ENCODE peak calls at places on chromosome 7, in nine cellular contexts. M is sigmoid colon, P is progenitor cell of endocrine pancreas, I is adrenal gland, E is foreskin fibroblast, T is lung, W is cardiac muscle cell, N is BE2C, S is tibial nerve. F is an unnamed sample.

GRCh38 chr7:155543926-155544325 is 2.4 kb downstream of the CNPY1 start:
- DNase-seq in T (no peak), M (no peak), I (no peak), E (no peak), P (no peak), N (no peak), W (no peak), S (no peak), F (no peak)

GRCh38 chr7:26156454-26157365 is 4.7 kb downstream of the NFE2L3 start:
- DNase-seq in E (peak), N (no peak), I (no peak), T (no peak), W (no peak), S (no peak), P (no peak), M (no peak), F (no peak)

GRCh38 chr7:5596046-5596895 is 172.6 kb upstream of the TNRC18 start:
- DNase-seq in N (peak), T (peak), E (peak), P (no peak), M (peak), W (peak), I (peak), S (peak), F (peak)

GRCh38 chr7:114148779-114149178 is 230.0 kb upstream of the PPP1R3A start:
- DNase-seq in P (no peak), W (no peak), M (no peak), E (no peak), N (no peak), I (no peak), S (no peak), T (no peak), F (no peak)

GRCh38 chr7:33261585-33261984 is 132.2 kb downstream of the BBS9 start:
- DNase-seq in P (no peak), M (no peak), W (no peak), I (no peak), T (no peak), S (no peak), E (peak), N (no peak), F (no peak)

GRCh38 chr7:54653905-54654304 is 105.1 kb downstream of the SEC61G start:
- DNase-seq in E (no peak), P (no peak), M (no peak), N (no peak), W (no peak), I (no peak), S (no peak), T (no peak), F (no peak)

GRCh38 chr7:88109612-88110011 is 110.2 kb downstream of the SRI start:
- DNase-seq in I (no peak), N (no peak), T (no peak), P (no peak), M (no peak), S (no peak), E (no peak), W (no peak), F (no peak)

GRCh38 chr7:44966731-44967538 is 11.9 kb downstream of the MYO1G start:
- DNase-seq in M (peak), T (no peak), N (no peak), E (no peak), W (no peak), P (no peak), I (peak), S (no peak), F (no peak)

GRCh38 chr7:7496326-7496725 is 39.3 kb downstream of the COL28A1 start:
- DNase-seq in E (no peak), P (no peak), I (no peak), W (no peak), S (no peak), N (no peak), M (no peak), T (no peak), F (no peak)

GRCh38 chr7:116772423-116772852 is 89.9 kb upstream of the CAPZA2 start:
- DNase-seq in S (no peak), P (no peak), W (no peak), E (peak), T (no peak), I (no peak), M (no peak), N (no peak), F (no peak)

GRCh38 chr7:33903770-33904679 is 1.3 kb upstream of the BMPER start:
- DNase-seq in N (peak), S (peak), T (no peak), M (peak), P (peak), I (no peak), W (peak), E (peak), F (no peak)

GRCh38 chr7:131835141-131835540 is 278.7 kb upstream of the PODXL start:
- DNase-seq in I (no peak), N (no peak), W (no peak), E (no peak), P (no peak), S (no peak), M (no peak), T (no peak), F (no peak)

GRCh38 chr7:146146866-146147265 is 30.3 kb downstream of the CNTNAP2 start:
- DNase-seq in N (no peak), S (no peak), T (no peak), M (no peak), I (no peak), E (peak), W (no peak), P (no peak), F (no peak)

GRCh38 chr7:39745320-39745719 is 121.9 kb downstream of the RALA start:
- DNase-seq in N (peak), M (no peak), T (no peak), P (no peak), S (no peak), W (no peak), E (peak), I (no peak), F (no peak)

GRCh38 chr7:16071246-16071857 is 350.0 kb downstream of the CRPPA start:
- DNase-seq in T (no peak), I (no peak), M (no peak), P (no peak), W (peak), N (peak), S (no peak), E (peak), F (no peak)

GRCh38 chr7:75971309-75971960 is 23.0 kb downstream of the TMEM120A start:
- DNase-seq in I (no peak), M (no peak), E (no peak), N (no peak), W (no peak), P (no peak), S (no peak), T (no peak), F (no peak)

GRCh38 chr7:87316846-87317545 is 28.5 kb upstream of the CROT start:
- DNase-seq in N (no peak), S (no peak), P (no peak), M (no peak), W (no peak), E (peak), I (no peak), T (no peak), F (no peak)

GRCh38 chr7:17340655-17341054 is 42.2 kb downstream of the AHR start:
- DNase-seq in S (no peak), E (no peak), I (no peak), P (no peak), T (no peak), W (no peak), N (no peak), M (no peak), F (no peak)

GRCh38 chr7:106504207-106504606 is 156.8 kb downstream of the CCDC71L start:
- DNase-seq in T (no peak), W (no peak), P (no peak), N (no peak), E (no peak), S (no peak), M (no peak), I (no peak), F (no peak)

GRCh38 chr7:66150471-66150870 is 35.8 kb downstream of the CRCP start:
- DNase-seq in N (peak), P (no peak), E (peak), W (no peak), S (peak), T (peak), M (peak), I (peak), F (no peak)

GRCh38 chr7:44288811-44289340 is 36.5 kb downstream of the CAMK2B start:
- DNase-seq in W (no peak), M (peak), P (peak), E (no peak), I (peak), S (peak), N (peak), T (no peak), F (peak)

GRCh38 chr7:28643369-28644340 is 231.3 kb downstream of the CREB5 start:
- DNase-seq in P (no peak), I (no peak), M (no peak), S (no peak), W (no peak), N (no peak), E (no peak), T (no peak), F (no peak)

GRCh38 chr7:45910855-45911254 is 10.2 kb downstream of the IGFBP3 start:
- DNase-seq in W (no peak), N (no peak), P (no peak), S (no peak), M (no peak), T (no peak), E (no peak), I (no peak), F (no peak)

GRCh38 chr7:130366561-130366960 is 13.7 kb upstream of the CPA1 start:
- DNase-seq in S (no peak), N (no peak), M (no peak), E (peak), P (no peak), W (no peak), I (no peak), T (no peak), F (no peak)

GRCh38 chr7:126937196-126937595 is 315.5 kb downstream of the GRM8 start:
- DNase-seq in M (no peak), I (no peak), E (no peak), S (no peak), N (no peak), T (no peak), P (no peak), W (no peak), F (no peak)
- TF ChIP-seq CTCF in M (no peak), I (no peak), E (no peak), S (no peak), N (no peak), T (no peak), P (no peak), W (no peak), F (no peak)

GRCh38 chr7:140300263-140301131 is 97.8 kb downstream of the SLC37A3 start:
- DNase-seq in S (no peak), W (no peak), N (no peak), P (no peak), E (no peak), T (no peak), M (no peak), I (no peak), F (no peak)

GRCh38 chr7:140308060-140308459 is 90.3 kb downstream of the SLC37A3 start:
- DNase-seq in E (no peak), W (no peak), S (no peak), M (no peak), P (no peak), I (no peak), N (no peak), T (no peak), F (no peak)

GRCh38 chr7:140304071-140304799 is 94.1 kb downstream of the SLC37A3 start:
- DNase-seq in I (no peak), E (peak), W (no peak), T (no peak), N (no peak), S (no peak), P (no peak), M (no peak), F (no peak)
- TF ChIP-seq CTCF in I (peak), E (peak), W (peak), T (peak), N (peak), S (peak), P (no peak), M (no peak), F (no peak)

DNA sequence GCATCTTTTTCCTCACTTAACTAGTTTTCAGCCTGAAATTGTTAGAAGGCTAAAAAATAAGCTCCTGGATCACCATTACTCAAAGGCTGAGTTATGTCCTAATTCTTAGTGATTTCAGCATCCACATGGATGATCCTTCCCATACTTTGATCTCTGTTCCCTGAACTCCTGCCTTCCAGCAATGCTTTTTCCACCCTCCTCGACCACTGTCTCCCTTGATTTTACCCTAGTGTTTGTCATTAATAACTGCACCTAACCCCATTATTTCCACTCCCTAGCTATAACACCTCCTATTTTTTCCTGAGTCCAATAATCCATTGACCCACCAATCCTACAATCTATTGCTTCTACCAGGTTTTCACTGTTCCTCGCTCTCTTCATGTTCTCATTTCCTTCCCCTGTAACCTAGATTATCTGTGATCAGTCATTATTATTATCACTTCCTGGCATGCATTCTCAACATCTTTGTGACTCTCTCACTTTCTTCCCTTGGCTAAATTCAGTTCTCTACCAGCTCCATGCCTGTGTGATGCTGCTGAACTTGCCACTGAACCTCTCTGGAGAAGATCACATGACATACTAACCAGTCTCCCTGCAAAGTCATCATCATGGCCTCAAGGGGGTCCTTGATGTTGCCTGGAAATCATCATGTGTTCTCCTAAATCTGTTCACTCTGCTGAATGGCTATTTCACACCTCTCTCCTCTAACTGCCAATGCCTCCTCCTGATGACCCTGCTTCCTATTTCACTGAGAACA is 6.5 kb upstream of the CALU start:
- DNase-seq in S (no peak), I (no peak), E (no peak), W (no peak), N (no peak), P (no peak), M (no peak), T (no peak), F (no peak)
- TF ChIP-seq CTCF in S (no peak), I (no peak), E (no peak), W (no peak), N (no peak), P (no peak), M (no peak), T (no peak), F (no peak)

GRCh38 chr7:25098096-25099046 is 26.7 kb downstream of the CYCS start:
- DNase-seq in I (peak), M (no peak), E (peak), T (peak), S (peak), W (peak), P (peak), N (peak), F (no peak)
- TF ChIP-seq CTCF in I (peak), M (peak), E (peak), T (peak), S (peak), W (peak), P (peak), N (peak), F (peak)

GRCh38 chr7:136183981-136184380 is 206.8 kb upstream of the MTPN start:
- DNase-seq in T (no peak), N (peak), E (no peak), P (no peak), S (no peak), M (no peak), W (peak), I (no peak), F (no peak)
- TF ChIP-seq CTCF in T (no peak), N (peak), E (no peak), P (peak), S (no peak), M (no peak), W (no peak), I (no peak), F (no peak)

GRCh38 chr7:67716729-67717128 is 720.1 kb downstream of the TYW1 start:
- DNase-seq in I (no peak), P (no peak), W (no peak), E (no peak), N (no peak), S (no peak), M (no peak), T (no peak), F (no peak)
- TF ChIP-seq CTCF in I (no peak), P (no peak), W (no peak), E (no peak), N (no peak), S (no peak), M (no peak), T (no peak), F (no peak)

GRCh38 chr7:150784954-150785353 is 15.2 kb downstream of the TMEM176B start:
- DNase-seq in S (no peak), N (no peak), M (no peak), P (no peak), E (no peak), T (no peak), W (no peak), I (no peak), F (no peak)

GRCh38 chr7:150790416-150791075 is 9.6 kb downstream of the TMEM176B start:
- DNase-seq in M (no peak), P (no peak), W (no peak), E (no peak), I (no peak), S (no peak), N (no peak), T (no peak), F (no peak)

GRCh38 chr7:150784120-150784736 is 15.9 kb downstream of the TMEM176B start:
- DNase-seq in S (no peak), T (no peak), W (no peak), P (no peak), M (no peak), N (no peak), I (no peak), E (no peak), F (no peak)

GRCh38 chr7:150788474-150789269 is 11.5 kb downstream of the TMEM176B start:
- DNase-seq in P (no peak), E (no peak), N (peak), I (peak), W (no peak), T (no peak), S (no peak), M (peak), F (no peak)

DNA sequence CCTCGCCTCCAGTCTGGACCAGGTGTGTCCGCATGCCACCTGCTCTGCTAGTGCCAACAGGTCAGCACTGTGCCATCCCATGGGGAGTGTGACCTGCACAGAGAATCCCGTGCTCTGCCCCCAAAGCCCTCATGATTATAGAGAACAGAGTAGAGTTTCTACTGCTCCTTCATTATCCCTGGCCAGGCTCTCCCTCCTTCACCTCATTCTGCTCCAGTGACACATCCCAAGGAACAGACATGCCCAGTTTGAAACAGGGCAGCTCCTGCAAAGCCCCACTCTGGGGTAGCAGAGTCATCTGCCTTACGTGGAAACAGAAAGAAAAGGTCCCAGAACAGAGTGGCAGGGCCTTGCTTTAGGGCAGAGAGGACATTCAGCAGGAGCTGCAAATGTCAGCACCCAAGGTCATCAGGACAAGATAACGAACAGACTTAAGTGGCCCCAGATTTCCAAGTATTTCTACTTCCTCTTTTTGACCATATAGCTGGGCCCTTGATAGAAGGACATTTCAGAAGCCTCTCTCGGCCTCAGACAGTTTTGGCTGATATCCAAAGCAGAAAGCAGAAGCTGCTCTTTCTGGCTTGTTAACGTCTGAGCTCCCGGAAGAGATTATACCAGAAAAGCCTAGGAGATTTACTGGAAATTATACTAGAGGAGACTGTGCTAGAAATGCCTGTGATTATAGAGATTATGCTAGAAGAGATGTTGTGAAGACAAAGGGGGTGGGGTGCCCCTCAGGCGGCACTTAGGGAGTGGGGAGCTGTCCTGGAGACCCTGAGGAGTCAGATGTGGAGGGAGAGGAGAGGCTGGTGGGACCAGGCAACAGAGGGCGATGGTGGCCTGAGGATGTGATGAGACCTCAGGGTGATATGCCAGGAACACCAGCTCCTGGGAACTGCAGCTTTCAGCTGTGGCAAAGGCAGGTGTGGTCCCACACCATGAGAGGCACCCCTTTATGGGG is 12.6 kb downstream of the TMEM176B start:
- DNase-seq in I (peak), M (no peak), P (no peak), N (peak), S (no peak), E (no peak), T (no peak), W (peak), F (no peak)
- TF ChIP-seq CTCF in I (no peak), M (no peak), P (no peak), N (peak), S (no peak), E (no peak), T (no peak), W (no peak), F (no peak)

GRCh38 chr7:124183649-124184048 is 150.8 kb upstream of the TMEM229A start:
- DNase-seq in P (no peak), E (no peak), T (no peak), N (no peak), M (no peak), S (no peak), W (no peak), I (no peak), F (no peak)
- TF ChIP-seq CTCF in P (no peak), E (no peak), T (no peak), N (no peak), M (no peak), S (no peak), W (no peak), I (no peak), F (no peak)

GRCh38 chr7:128869138-128869943 is 6.7 kb downstream of the ATP6V1F start:
- DNase-seq in N (peak), S (no peak), W (peak), E (peak), M (peak), I (peak), P (peak), T (peak), F (no peak)
- TF ChIP-seq CTCF in N (no peak), S (peak), W (no peak), E (peak), M (peak), I (no peak), P (no peak), T (no peak), F (no peak)

DNA sequence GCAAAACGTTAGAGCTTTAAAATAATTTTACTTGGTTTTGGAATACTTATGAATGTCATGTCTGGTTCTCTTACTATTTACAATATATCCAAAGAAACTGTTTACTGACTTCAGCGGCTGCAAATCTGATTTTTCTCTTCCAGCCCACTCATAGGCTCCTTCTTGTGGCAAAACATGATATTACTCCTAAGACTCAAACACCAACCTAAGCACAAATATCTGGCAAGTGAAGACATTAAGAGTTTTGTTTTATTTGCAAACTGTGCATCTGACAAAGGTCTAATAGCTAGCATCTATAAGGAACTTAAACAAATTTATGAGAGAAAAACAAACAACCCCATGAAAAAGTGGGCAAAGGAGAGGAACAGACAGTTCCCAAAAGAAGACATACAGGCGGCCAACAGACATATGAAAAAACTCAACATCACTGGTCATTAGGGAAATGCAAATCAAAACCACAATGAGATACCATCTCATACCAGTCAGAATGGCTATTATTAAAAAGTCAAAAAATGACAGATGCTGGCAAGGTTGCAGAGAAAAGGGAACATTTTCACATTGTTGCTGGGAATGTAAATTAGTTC is 20.3 kb upstream of the GJC3 start:
- DNase-seq in M (no peak), P (no peak), I (no peak), E (peak), W (no peak), N (no peak), T (no peak), S (no peak), F (no peak)
- TF ChIP-seq CTCF in M (peak), P (no peak), I (peak), E (peak), W (peak), N (peak), T (peak), S (peak), F (no peak)

F was measured in omental fat pad.